ENCODE peak calls at places on chromosomes 4 and X, in five cellular contexts. One of them, this sample, is unnamed.
A peak's percentile ranks its signal among the peaks of the same experiment; 100 is the strongest.

GRCh38 chr4:46886711-46887110 is 22.3 kb downstream of the COX7B2 start:
- DNase-seq in testis: no peak
- DNase-seq in thoracic aorta: no peak
- DNase-seq in H9: no peak
- DNase-seq in HCT116: no peak
- DNase-seq in this sample: no peak

GRCh38 chrX:106201502-106202178 is 33.5 kb downstream of the PWWP3B start:
- DNase-seq in H9: peak; percentile 69
- DNase-seq in HCT116: no peak
- DNase-seq in testis: no peak
- DNase-seq in thoracic aorta: no peak
- DNase-seq in this sample: no peak

GRCh38 chrX:19625612-19626011 is 110.3 kb upstream of the MAP3K15 start:
- DNase-seq in thoracic aorta: no peak
- DNase-seq in HCT116: no peak
- DNase-seq in H9: no peak
- DNase-seq in testis: no peak
- DNase-seq in this sample: no peak

GRCh38 chrX:100649550-100650356 is 5.8 kb downstream of the SRPX2 start:
- DNase-seq in HCT116: no peak
- DNase-seq in H9: no peak
- DNase-seq in testis: peak; percentile 59
- DNase-seq in thoracic aorta: no peak
- DNase-seq in this sample: peak; percentile 74

GRCh38 chrX:102934624-102935023 is 2.4 kb upstream of the RAB40AL start:
- DNase-seq in thoracic aorta: no peak
- DNase-seq in H9: no peak
- DNase-seq in HCT116: no peak
- DNase-seq in testis: peak; percentile 46
- DNase-seq in this sample: no peak

GRCh38 chr4:183746305-183747229 is 87.5 kb downstream of the TRAPPC11 start:
- DNase-seq in H9: no peak
- DNase-seq in testis: no peak
- DNase-seq in HCT116: no peak
- DNase-seq in thoracic aorta: peak; percentile 7
- DNase-seq in this sample: no peak

GRCh38 chr4:174177536-174177935 is 105.9 kb downstream of the FBXO8 start:
- DNase-seq in HCT116: no peak
- DNase-seq in testis: no peak
- DNase-seq in thoracic aorta: no peak
- DNase-seq in H9: no peak
- DNase-seq in this sample: no peak

GRCh38 chr4:7964890-7965662 is 25.4 kb upstream of the AFAP1 start:
- DNase-seq in thoracic aorta: no peak
- DNase-seq in H9: peak; percentile 64
- DNase-seq in HCT116: no peak
- DNase-seq in testis: no peak
- DNase-seq in this sample: no peak

GRCh38 chr4:110165382-110166285 is 32.8 kb downstream of the ELOVL6 start:
- DNase-seq in thoracic aorta: no peak
- DNase-seq in HCT116: peak; percentile 31
- DNase-seq in H9: no peak
- DNase-seq in testis: no peak
- DNase-seq in this sample: no peak

GRCh38 chr4:113222431-113222979 is 173.1 kb downstream of the ANK2 start:
- DNase-seq in H9: no peak
- DNase-seq in testis: no peak
- DNase-seq in HCT116: no peak
- DNase-seq in thoracic aorta: no peak
- DNase-seq in this sample: no peak

GRCh38 chr4:1578968-1579833 is 104.9 kb downstream of the FAM53A start:
- DNase-seq in H9: peak; percentile 79
- DNase-seq in testis: peak; percentile 74
- DNase-seq in HCT116: peak; percentile 65
- DNase-seq in thoracic aorta: peak; percentile 33
- DNase-seq in this sample: peak; percentile 42

GRCh38 chr4:185227713-185228278 is 18.4 kb downstream of the SNX25 start:
- DNase-seq in thoracic aorta: no peak
- DNase-seq in H9: no peak
- DNase-seq in testis: no peak
- DNase-seq in HCT116: no peak
- DNase-seq in this sample: no peak

GRCh38 chr4:185229021-185229818 is 19.8 kb downstream of the SNX25 start:
- DNase-seq in testis: no peak
- DNase-seq in thoracic aorta: no peak
- DNase-seq in HCT116: no peak
- DNase-seq in H9: no peak
- DNase-seq in this sample: no peak

GRCh38 chr4:185224597-185224996 is 15.2 kb downstream of the SNX25 start:
- DNase-seq in HCT116: no peak
- DNase-seq in testis: no peak
- DNase-seq in thoracic aorta: no peak
- DNase-seq in H9: no peak
- DNase-seq in this sample: no peak

GRCh38 chr4:185222598-185222997 is 13.2 kb downstream of the SNX25 start:
- DNase-seq in testis: no peak
- DNase-seq in thoracic aorta: no peak
- DNase-seq in HCT116: no peak
- DNase-seq in H9: no peak
- DNase-seq in this sample: no peak

DNA sequence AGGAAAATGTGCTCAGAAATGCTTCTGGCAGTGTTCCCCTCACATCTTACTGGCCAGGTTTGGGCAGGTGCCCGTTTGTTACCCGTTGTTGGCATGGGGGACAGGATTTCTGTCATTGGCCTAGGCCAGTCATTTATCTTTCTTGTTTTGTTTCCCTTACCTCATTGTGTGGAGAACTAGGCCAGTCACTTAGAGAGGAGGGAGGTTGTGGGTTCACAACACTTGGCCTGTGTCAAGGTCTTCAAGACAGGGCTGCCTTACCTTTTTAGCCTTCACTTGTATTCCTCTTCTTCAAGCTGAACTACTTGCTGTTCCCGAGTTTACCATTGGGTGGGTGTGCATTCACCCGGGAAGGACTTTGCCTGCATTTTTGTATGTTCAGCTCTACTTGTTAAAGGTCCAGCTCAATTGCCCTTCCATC is 17.7 kb downstream of the SNX25 start:
- DNase-seq in H9: no peak
- DNase-seq in testis: no peak
- DNase-seq in thoracic aorta: no peak
- DNase-seq in HCT116: no peak
- DNase-seq in this sample: no peak
- TF ChIP-seq CTCF in H9: no peak
- TF ChIP-seq CTCF in testis: peak; percentile 10
- TF ChIP-seq CTCF in thoracic aorta: no peak
- TF ChIP-seq CTCF in HCT116: peak; percentile 5
- TF ChIP-seq CTCF in this sample: no peak

GRCh38 chrX:115547448-115547847 is 13.5 kb upstream of the PLS3 start:
- DNase-seq in thoracic aorta: no peak
- DNase-seq in HCT116: no peak
- DNase-seq in testis: no peak
- DNase-seq in H9: peak; percentile 44
- DNase-seq in this sample: no peak
- TF ChIP-seq CTCF in thoracic aorta: no peak
- TF ChIP-seq CTCF in HCT116: peak; percentile 36
- TF ChIP-seq CTCF in testis: no peak
- TF ChIP-seq CTCF in H9: peak; percentile 66
- TF ChIP-seq CTCF in this sample: no peak

DNA sequence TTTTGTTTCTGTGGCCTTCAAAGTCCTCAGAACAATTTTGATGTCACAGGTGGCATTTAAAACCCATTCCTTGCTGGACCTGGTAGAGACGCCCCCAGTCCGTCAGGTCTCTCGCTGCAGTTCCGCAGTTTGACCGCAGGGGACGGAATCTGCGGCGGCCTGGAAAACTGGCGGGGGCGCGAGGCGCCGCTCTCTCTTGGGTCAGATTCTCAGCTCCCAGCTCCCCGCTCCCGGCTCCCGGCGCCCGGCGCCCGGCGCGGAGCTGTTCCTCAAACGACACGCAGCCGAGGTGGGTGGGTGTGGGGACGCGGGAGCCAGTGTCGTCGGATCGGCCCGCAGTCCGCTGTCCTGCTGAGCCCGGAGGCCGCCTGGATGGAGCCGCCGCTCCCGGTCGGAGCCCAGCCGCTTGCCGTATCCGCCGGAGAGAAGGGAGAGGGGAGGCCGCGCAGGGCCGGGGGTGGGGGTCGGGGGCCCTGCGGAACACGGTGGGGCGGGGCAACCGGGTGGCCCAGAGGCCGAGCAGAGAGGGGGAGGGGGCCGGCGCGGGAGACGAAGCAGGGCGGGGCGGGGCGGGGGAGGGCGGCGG is at the start of gene OCRL:
- DNase-seq in thoracic aorta: no peak
- DNase-seq in testis: peak; percentile 75
- DNase-seq in HCT116: peak; percentile 34
- DNase-seq in H9: peak; percentile 76
- DNase-seq in this sample: no peak
- TF ChIP-seq CTCF in thoracic aorta: peak; percentile 76
- TF ChIP-seq CTCF in testis: peak; percentile 79
- TF ChIP-seq CTCF in HCT116: peak; percentile 61
- TF ChIP-seq CTCF in H9: peak; percentile 83
- TF ChIP-seq CTCF in this sample: peak; percentile 73

DNA sequence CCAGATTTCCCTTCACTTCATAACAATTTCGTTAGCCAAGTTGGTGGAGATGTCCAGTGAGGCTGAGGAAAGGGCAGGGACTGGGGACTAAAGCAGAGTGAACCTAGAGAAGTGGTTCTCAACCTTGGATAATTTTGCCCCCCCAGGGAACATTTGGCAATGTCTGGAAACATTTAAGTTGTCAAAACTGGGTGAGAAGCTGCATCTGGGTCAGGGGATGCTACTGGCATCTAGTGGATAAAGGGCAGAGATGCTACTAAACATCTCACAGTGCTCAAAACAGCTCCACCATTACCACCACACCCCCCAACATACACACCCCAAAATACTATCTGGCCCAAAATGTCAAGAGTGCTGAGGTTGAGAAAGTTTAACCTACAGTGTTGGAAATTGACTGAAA is 32.0 kb upstream of the FGF16 start:
- DNase-seq in thoracic aorta: no peak
- DNase-seq in HCT116: no peak
- DNase-seq in H9: no peak
- DNase-seq in testis: no peak
- DNase-seq in this sample: no peak
- TF ChIP-seq CTCF in thoracic aorta: no peak
- TF ChIP-seq CTCF in HCT116: peak; percentile 20
- TF ChIP-seq CTCF in H9: peak; percentile 55
- TF ChIP-seq CTCF in testis: no peak
- TF ChIP-seq CTCF in this sample: no peak

DNA sequence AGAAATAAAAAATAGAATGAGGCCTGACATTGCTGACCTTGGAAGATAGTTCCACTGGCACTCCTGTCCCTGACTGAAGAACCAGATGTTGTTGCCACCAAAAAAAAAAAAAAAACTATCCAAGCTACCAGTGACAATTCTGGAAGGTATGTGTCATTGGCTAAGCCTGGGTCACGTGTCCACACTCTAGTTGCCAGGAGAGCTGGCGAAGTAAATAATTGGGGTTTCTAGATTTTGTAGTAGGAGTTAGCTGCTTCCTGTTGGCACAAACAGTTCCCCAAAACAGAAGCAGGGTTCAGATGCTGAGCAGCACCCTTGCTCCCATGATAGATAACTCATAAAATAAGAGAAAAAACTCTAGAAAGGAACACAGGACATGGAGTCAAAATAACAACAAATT is 20.5 kb downstream of the MND1 start:
- DNase-seq in H9: no peak
- DNase-seq in HCT116: no peak
- DNase-seq in thoracic aorta: no peak
- DNase-seq in testis: no peak
- DNase-seq in this sample: no peak
- TF ChIP-seq CTCF in H9: no peak
- TF ChIP-seq CTCF in HCT116: no peak
- TF ChIP-seq CTCF in thoracic aorta: no peak
- TF ChIP-seq CTCF in testis: no peak
- TF ChIP-seq CTCF in this sample: no peak

DNA sequence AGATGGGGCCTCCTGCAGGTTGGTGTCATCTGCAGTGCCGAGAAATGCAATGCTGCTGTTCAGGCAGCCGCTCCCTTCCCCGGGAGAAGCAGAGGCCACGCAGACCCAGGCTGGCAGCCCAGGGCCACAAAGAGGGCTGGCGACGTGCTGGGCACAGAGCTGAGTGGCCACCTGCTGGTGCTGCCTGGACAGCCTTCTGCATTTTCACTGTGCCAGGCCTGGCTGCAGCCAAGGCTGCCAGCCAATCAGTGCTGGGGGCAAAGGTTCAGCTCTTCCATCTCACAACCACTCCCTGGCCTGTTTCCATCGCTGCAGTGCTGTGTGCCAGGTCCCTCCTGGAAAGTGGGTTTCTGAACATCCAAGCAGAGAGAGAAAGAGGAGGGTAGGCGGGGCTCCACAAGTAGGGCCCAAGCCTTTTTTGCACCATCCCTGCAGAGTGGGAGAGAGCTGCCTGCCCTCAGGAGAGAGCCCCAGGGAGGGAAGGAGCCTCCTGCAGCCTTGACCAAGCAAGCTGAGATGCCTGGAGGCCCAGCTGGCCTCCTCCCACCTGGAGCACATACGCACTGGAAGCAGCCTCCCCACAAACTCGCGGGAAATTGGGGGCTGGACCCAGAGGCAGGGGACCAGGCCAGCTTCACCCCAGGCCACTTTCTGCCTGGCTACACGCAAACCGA is 20.1 kb downstream of the ADRA2C start:
- DNase-seq in H9: no peak
- DNase-seq in HCT116: no peak
- DNase-seq in testis: peak; percentile 70
- DNase-seq in thoracic aorta: no peak
- DNase-seq in this sample: no peak
- TF ChIP-seq CTCF in H9: no peak
- TF ChIP-seq CTCF in HCT116: peak; percentile 28
- TF ChIP-seq CTCF in testis: peak; percentile 21
- TF ChIP-seq CTCF in thoracic aorta: peak; percentile 56
- TF ChIP-seq CTCF in this sample: no peak

GRCh38 chrX:53223068-53223693 is 1.8 kb downstream of the KDM5C start:
- DNase-seq in testis: peak; percentile 16
- DNase-seq in HCT116: no peak
- DNase-seq in thoracic aorta: no peak
- DNase-seq in H9: no peak
- DNase-seq in this sample: no peak
- TF ChIP-seq CTCF in testis: no peak
- TF ChIP-seq CTCF in HCT116: no peak
- TF ChIP-seq CTCF in thoracic aorta: no peak
- TF ChIP-seq CTCF in H9: peak; percentile 21
- TF ChIP-seq CTCF in this sample: no peak

This sample was measured in AG09319.